ENCODE peak calls at places on chromosome 1, in four cellular contexts. One of them, this sample, is unnamed. For H3K36me3, the result is how much of the 10 kb centered on the place peaks cover.

GRCh38 chr1:230375795-230376194 is 50.3 kb downstream of the PGBD5 start:
- DNase-seq in left lung: no peak
- DNase-seq in testis: peak
- DNase-seq in Peyer's patch: no peak
- DNase-seq in this sample: no peak

GRCh38 chr1:108107658-108108057 is 92.5 kb downstream of the SLC25A24 start:
- DNase-seq in left lung: no peak
- DNase-seq in testis: no peak
- DNase-seq in Peyer's patch: no peak
- DNase-seq in this sample: no peak

GRCh38 chr1:43538143-43538487 is 7.4 kb downstream of the PTPRF start:
- DNase-seq in Peyer's patch: no peak
- DNase-seq in left lung: no peak
- DNase-seq in testis: no peak
- DNase-seq in this sample: no peak

GRCh38 chr1:95386371-95386770 is 152.4 kb downstream of the RWDD3 start:
- DNase-seq in left lung: no peak
- DNase-seq in Peyer's patch: no peak
- DNase-seq in testis: no peak
- DNase-seq in this sample: no peak

GRCh38 chr1:113784104-113784779 is 25.0 kb upstream of the PHTF1 start:
- DNase-seq in Peyer's patch: no peak
- DNase-seq in left lung: no peak
- DNase-seq in testis: no peak
- DNase-seq in this sample: no peak

GRCh38 chr1:29686012-29686930 is 449.9 kb downstream of the PTPRU start:
- DNase-seq in left lung: no peak
- DNase-seq in Peyer's patch: no peak
- DNase-seq in testis: no peak
- DNase-seq in this sample: no peak

GRCh38 chr1:5444365-5444890 is 547.8 kb downstream of the NPHP4 start:
- DNase-seq in Peyer's patch: no peak
- DNase-seq in testis: no peak
- DNase-seq in left lung: no peak
- DNase-seq in this sample: no peak

GRCh38 chr1:217482356-217483102 is 148.4 kb downstream of the GPATCH2 start:
- DNase-seq in testis: no peak
- DNase-seq in left lung: no peak
- DNase-seq in Peyer's patch: no peak
- DNase-seq in this sample: no peak

GRCh38 chr1:47198214-47198613 is 8.4 kb upstream of the PDZK1IP1 start:
- DNase-seq in Peyer's patch: no peak
- DNase-seq in left lung: no peak
- DNase-seq in testis: no peak
- DNase-seq in this sample: no peak

GRCh38 chr1:217889401-217889800 is 258.3 kb downstream of the SPATA17 start:
- DNase-seq in testis: peak
- DNase-seq in left lung: no peak
- DNase-seq in Peyer's patch: no peak
- DNase-seq in this sample: no peak

GRCh38 chr1:27992271-27992670 is 32.5 kb downstream of the XKR8 start:
- DNase-seq in left lung: no peak
- DNase-seq in testis: no peak
- DNase-seq in Peyer's patch: no peak
- DNase-seq in this sample: peak

GRCh38 chr1:246302671-246303317 is 204.3 kb downstream of the SMYD3 start:
- DNase-seq in left lung: no peak
- DNase-seq in Peyer's patch: no peak
- DNase-seq in testis: no peak
- DNase-seq in this sample: no peak

GRCh38 chr1:215845224-215845902 is 278.3 kb downstream of the KCTD3 start:
- DNase-seq in left lung: no peak
- DNase-seq in testis: no peak
- DNase-seq in Peyer's patch: no peak
- DNase-seq in this sample: no peak

DNA sequence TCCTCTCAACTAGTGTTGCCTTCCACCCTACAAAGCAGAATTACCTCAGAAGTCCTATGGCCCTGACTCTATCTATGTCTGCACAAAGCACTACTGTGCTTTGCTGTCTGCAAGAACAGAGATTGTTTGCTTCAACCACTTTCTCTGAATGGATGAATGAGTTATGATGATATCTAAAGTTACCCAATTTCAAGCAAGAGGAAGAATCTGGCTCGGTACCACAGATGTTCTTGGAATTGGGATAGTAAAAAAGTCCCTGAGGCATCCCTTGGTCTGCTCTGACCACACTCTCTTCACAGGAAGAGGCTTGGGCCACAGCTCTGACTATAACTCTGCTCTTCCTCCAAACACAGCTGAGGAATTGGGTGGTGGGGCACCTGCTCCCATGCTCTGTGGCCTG is 31.2 kb downstream of the MTARC1 start:
- DNase-seq in left lung: no peak
- DNase-seq in testis: no peak
- DNase-seq in Peyer's patch: no peak
- DNase-seq in this sample: no peak
- H3K36me3 ChIP-seq in left lung: under half
- H3K36me3 ChIP-seq in testis: under half
- H3K36me3 ChIP-seq in Peyer's patch: under half
- H3K36me3 ChIP-seq in this sample: under half

GRCh38 chr1:182622795-182623528 is 18.8 kb upstream of the RGS16 start:
- DNase-seq in Peyer's patch: no peak
- DNase-seq in testis: no peak
- DNase-seq in left lung: no peak
- DNase-seq in this sample: no peak
- H3K4me3 ChIP-seq in Peyer's patch: no peak
- H3K4me3 ChIP-seq in testis: no peak
- H3K4me3 ChIP-seq in left lung: no peak
- H3K4me3 ChIP-seq in this sample: no peak

GRCh38 chr1:34884536-34884935 is 25.0 kb upstream of the SMIM12 start:
- DNase-seq in testis: peak
- DNase-seq in left lung: no peak
- DNase-seq in Peyer's patch: no peak
- DNase-seq in this sample: no peak
- H3K36me3 ChIP-seq in testis: under half
- H3K36me3 ChIP-seq in left lung: under half
- H3K36me3 ChIP-seq in Peyer's patch: under half
- H3K36me3 ChIP-seq in this sample: under half

DNA sequence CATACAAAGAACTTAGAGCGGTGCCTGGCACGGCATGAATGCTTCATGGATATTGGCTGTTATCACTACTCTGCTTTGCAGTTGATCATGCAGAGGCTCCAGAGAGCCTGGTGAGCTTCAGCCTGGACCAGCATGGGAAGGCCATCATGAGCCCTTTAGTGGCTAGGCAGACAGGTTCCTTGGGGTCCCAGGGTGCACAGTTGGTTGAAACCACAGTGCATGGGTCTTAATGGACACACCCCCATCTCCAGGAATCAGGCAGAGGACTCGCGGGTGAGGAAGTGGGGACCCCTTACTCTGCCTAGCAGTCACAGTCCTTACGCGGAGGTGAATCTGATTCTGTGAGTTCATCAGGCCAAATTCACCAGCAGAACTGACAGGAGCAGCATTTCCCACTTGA is 1.1 kb downstream of the GJB5 start:
- DNase-seq in left lung: no peak
- DNase-seq in testis: no peak
- DNase-seq in Peyer's patch: no peak
- DNase-seq in this sample: no peak
- H3K4me3 ChIP-seq in left lung: no peak
- H3K4me3 ChIP-seq in testis: no peak
- H3K4me3 ChIP-seq in Peyer's patch: no peak
- H3K4me3 ChIP-seq in this sample: no peak

GRCh38 chr1:247552231-247552630 is 3.3 kb downstream of the GCSAML start:
- DNase-seq in Peyer's patch: no peak
- DNase-seq in left lung: no peak
- DNase-seq in testis: no peak
- DNase-seq in this sample: no peak

GRCh38 chr1:247548092-247548491 is 842 bp upstream of the GCSAML start:
- DNase-seq in Peyer's patch: no peak
- DNase-seq in left lung: no peak
- DNase-seq in testis: no peak
- DNase-seq in this sample: no peak

GRCh38 chr1:247551716-247552115 is 2.8 kb downstream of the GCSAML start:
- DNase-seq in testis: no peak
- DNase-seq in Peyer's patch: no peak
- DNase-seq in left lung: no peak
- DNase-seq in this sample: no peak

DNA sequence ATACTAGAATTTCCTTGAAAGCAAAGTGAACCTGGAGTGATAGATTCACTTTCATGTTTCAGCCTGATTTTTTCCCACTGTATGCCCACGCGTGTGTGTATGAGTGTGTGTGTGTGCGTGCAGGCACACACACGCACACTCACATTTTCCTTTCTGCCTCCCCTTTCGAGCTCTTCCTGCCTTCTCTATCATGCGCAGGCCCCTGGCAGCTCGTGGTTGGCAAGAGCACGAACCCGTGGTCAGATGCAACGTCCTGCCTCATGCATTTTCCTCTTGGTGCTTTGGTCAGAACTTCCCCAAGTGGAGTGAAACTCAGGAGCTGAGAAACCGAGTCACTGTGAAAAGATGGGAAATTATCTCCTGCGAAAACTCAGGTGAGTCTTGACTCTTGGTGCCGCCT is at the start of gene GCSAML:
- DNase-seq in left lung: peak
- DNase-seq in testis: no peak
- DNase-seq in Peyer's patch: no peak
- DNase-seq in this sample: no peak
- H3K36me3 ChIP-seq in left lung: under half
- H3K36me3 ChIP-seq in testis: under half
- H3K36me3 ChIP-seq in Peyer's patch: under half
- H3K36me3 ChIP-seq in this sample: under half

GRCh38 chr1:223844962-223845809 is 561 bp downstream of the TP53BP2 start:
- DNase-seq in left lung: no peak
- DNase-seq in Peyer's patch: no peak
- DNase-seq in testis: peak
- DNase-seq in this sample: peak

GRCh38 chr1:223843934-223844333 is 1.8 kb downstream of the TP53BP2 start:
- DNase-seq in left lung: no peak
- DNase-seq in Peyer's patch: no peak
- DNase-seq in testis: no peak
- DNase-seq in this sample: peak

GRCh38 chr1:223840254-223840653 is 5.5 kb downstream of the TP53BP2 start:
- DNase-seq in testis: no peak
- DNase-seq in Peyer's patch: no peak
- DNase-seq in left lung: no peak
- DNase-seq in this sample: no peak

GRCh38 chr1:223844521-223844961 is 1.2 kb downstream of the TP53BP2 start:
- DNase-seq in Peyer's patch: no peak
- DNase-seq in left lung: no peak
- DNase-seq in testis: no peak
- DNase-seq in this sample: no peak

GRCh38 chr1:223842784-223843183 is 3.0 kb downstream of the TP53BP2 start:
- DNase-seq in left lung: no peak
- DNase-seq in Peyer's patch: no peak
- DNase-seq in testis: no peak
- DNase-seq in this sample: no peak
- H3K4me3 ChIP-seq in left lung: no peak
- H3K4me3 ChIP-seq in Peyer's patch: no peak
- H3K4me3 ChIP-seq in testis: no peak
- H3K4me3 ChIP-seq in this sample: no peak

DNA sequence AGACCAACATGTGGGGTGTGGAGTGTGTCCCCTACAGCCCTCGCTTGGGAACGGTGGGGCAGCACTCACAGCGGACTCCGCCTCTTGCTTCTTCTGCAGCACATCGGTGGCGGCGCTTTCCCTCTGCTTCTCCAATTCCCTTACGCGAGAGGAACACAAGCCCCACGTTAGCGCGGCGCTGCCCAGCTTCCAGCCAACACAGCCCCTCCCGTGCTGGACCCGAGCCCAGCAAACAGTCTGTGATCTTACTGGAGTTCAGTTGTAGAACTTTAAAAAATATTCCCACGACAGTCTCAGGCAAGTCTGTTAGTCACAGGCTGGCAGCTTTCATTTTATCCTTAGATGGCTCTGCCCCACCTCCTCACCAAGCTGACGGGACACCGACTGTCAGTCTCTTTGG is 13.6 kb downstream of the THAP3 start:
- DNase-seq in Peyer's patch: no peak
- DNase-seq in left lung: peak
- DNase-seq in testis: peak
- DNase-seq in this sample: no peak
- H3K36me3 ChIP-seq in Peyer's patch: under half
- H3K36me3 ChIP-seq in left lung: half or more
- H3K36me3 ChIP-seq in testis: under half
- H3K36me3 ChIP-seq in this sample: under half

GRCh38 chr1:153790996-153791855 is 16.0 kb downstream of the SLC27A3 start:
- DNase-seq in left lung: no peak
- DNase-seq in testis: no peak
- DNase-seq in Peyer's patch: no peak
- DNase-seq in this sample: no peak
- H3K4me3 ChIP-seq in left lung: peak
- H3K4me3 ChIP-seq in testis: no peak
- H3K4me3 ChIP-seq in Peyer's patch: no peak
- H3K4me3 ChIP-seq in this sample: no peak

DNA sequence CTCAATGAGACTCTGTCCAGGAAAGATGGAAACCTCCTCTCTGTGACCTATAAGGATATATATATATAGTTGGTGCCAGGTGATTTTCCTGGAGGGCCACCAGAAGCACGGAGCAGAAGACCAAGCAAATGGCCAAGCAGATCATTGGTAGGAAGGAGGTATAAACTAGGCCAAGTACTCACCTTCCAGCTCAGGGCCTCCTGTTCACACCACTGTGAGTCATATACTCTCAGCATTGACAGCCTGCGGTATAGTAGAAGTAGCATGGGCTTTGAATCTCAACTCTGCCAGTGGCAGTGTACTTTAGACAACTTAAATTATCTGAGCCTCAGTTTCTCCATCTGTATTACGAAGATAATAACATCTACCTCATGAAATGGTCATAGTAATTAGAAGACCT is 15.4 kb downstream of the IL12RB2 start:
- DNase-seq in left lung: no peak
- DNase-seq in Peyer's patch: no peak
- DNase-seq in testis: no peak
- DNase-seq in this sample: no peak
- H3K36me3 ChIP-seq in left lung: under half
- H3K36me3 ChIP-seq in Peyer's patch: under half
- H3K36me3 ChIP-seq in testis: under half
- H3K36me3 ChIP-seq in this sample: under half